ENCODE peak calls at places on chromosomes 7 and 10, in six cellular contexts. B is upper lobe of right lung, Z is uterus, V is mammary epithelial cell, H is PC-9, D is body of pancreas. F is an unnamed sample.

GRCh38 chr10:96337106-96337505 is 21.7 kb downstream of the OPALIN start:
- DNase-seq in D (no peak), B (no peak), V (no peak), H (no peak), Z (no peak), F (no peak)

GRCh38 chr10:116721991-116722392 is 20.4 kb downstream of the HSPA12A start:
- DNase-seq in B (no peak), V (no peak), Z (no peak), D (no peak), H (no peak), F (no peak)

GRCh38 chr7:98387136-98387535 is 13.8 kb downstream of the BAIAP2L1 start:
- DNase-seq in D (no peak), H (no peak), Z (no peak), V (no peak), B (no peak), F (no peak)

GRCh38 chr7:142457146-142457703 is 199.4 kb upstream of the PRSS58 start:
- DNase-seq in H (no peak), B (no peak), Z (no peak), D (no peak), V (no peak), F (no peak)

GRCh38 chr10:13528875-13529713 is at the start of gene BEND7:
- DNase-seq in B (peak; percentile 74), V (no peak), Z (peak; percentile 20), D (peak; percentile 48), H (no peak), F (no peak)

GRCh38 chr7:151693140-151693539 is 173.4 kb upstream of the RHEB start:
- DNase-seq in B (no peak), D (no peak), V (no peak), Z (no peak), H (no peak), F (no peak)

GRCh38 chr10:6002809-6003500 is 25.6 kb upstream of the IL15RA start:
- DNase-seq in V (no peak), D (no peak), B (no peak), Z (no peak), H (no peak), F (no peak)

GRCh38 chr7:107194051-107194450 is 25.2 kb downstream of the HBP1 start:
- DNase-seq in D (no peak), B (no peak), H (no peak), Z (no peak), V (no peak), F (no peak)

GRCh38 chr7:153616808-153617207 is 435.4 kb upstream of the DPP6 start:
- DNase-seq in Z (peak; percentile 73), H (no peak), B (no peak), V (no peak), D (no peak), F (no peak)

GRCh38 chr10:57979986-57980385 is 287.7 kb downstream of the IPMK start:
- DNase-seq in H (no peak), Z (no peak), B (no peak), D (no peak), V (no peak), F (no peak)

GRCh38 chr7:134288265-134288664 is 28.5 kb downstream of the SLC35B4 start:
- DNase-seq in D (no peak), Z (no peak), V (peak; percentile 2), B (no peak), H (no peak), F (no peak)

GRCh38 chr7:117012284-117013174 is 59.2 kb downstream of the ST7 start:
- DNase-seq in D (no peak), B (no peak), V (peak; percentile 39), H (no peak), Z (no peak), F (no peak)

GRCh38 chr10:29239569-29240472 is 49.0 kb upstream of the LYZL1 start:
- DNase-seq in D (no peak), H (no peak), B (no peak), Z (no peak), V (no peak), F (no peak)

GRCh38 chr7:154336295-154336694 is 284.1 kb downstream of the DPP6 start:
- DNase-seq in D (no peak), B (no peak), Z (no peak), V (no peak), H (no peak), F (no peak)

GRCh38 chr7:29989257-29989995 is at the start of gene SCRN1:
- DNase-seq in B (peak; percentile 81), Z (peak; percentile 22), D (peak; percentile 45), V (peak; percentile 42), H (peak; percentile 49), F (peak; percentile 7)

GRCh38 chr10:46536171-46536570 is 20.3 kb downstream of the GPRIN2 start:
- DNase-seq in H (no peak), B (peak; percentile 63), V (no peak), D (no peak), Z (no peak), F (no peak)

GRCh38 chr7:133386204-133386603 is 133.3 kb downstream of the EXOC4 start:
- DNase-seq in D (no peak), H (no peak), Z (no peak), B (no peak), V (no peak), F (no peak)

GRCh38 chr7:22879718-22880306 is 57.2 kb upstream of the TOMM7 start:
- DNase-seq in V (no peak), Z (no peak), D (no peak), B (no peak), H (no peak), F (no peak)

DNA sequence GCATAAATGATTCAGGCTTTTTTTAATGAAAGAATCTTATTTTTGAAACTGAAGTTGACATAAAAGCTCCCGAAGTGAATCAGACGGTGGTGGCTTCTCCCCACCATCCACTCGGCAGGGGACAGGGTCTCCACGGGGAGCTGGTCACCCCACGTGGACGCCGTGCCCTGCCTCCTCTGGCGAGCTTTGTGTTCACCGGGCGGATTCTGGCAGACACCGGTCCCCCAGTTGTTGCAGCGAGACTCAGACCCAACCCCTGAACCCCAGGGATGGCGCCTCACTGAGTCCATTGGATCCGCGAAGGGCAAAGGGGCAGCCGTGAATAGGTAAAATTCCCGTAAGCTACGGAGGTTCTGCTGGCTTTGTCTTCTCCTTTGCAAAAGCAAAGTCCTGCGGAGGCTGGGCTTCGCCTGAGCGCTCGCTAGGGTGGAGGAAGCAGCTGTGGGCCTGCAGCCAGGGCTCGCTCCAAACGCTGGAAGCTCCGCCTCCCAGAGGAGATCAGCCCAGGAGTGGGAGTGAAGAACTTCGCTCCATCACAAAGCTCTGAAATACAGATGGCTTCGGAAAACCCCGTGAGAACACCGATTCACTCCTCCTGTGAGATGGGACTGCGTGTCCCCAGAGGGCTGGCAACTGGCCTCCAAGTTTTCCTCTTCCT is 38.3 kb downstream of the PTPRN2 start:
- DNase-seq in V (no peak), Z (peak; percentile 21), H (no peak), B (no peak), D (no peak), F (no peak)
- H3K9me3 ChIP-seq in V (peaks cover 33% of the 10 kb centered on the region), Z (no peaks in the 10 kb centered on the region), H (no peaks in the 10 kb centered on the region), B (no peaks in the 10 kb centered on the region), D (no peaks in the 10 kb centered on the region), F (no peaks in the 10 kb centered on the region)

DNA sequence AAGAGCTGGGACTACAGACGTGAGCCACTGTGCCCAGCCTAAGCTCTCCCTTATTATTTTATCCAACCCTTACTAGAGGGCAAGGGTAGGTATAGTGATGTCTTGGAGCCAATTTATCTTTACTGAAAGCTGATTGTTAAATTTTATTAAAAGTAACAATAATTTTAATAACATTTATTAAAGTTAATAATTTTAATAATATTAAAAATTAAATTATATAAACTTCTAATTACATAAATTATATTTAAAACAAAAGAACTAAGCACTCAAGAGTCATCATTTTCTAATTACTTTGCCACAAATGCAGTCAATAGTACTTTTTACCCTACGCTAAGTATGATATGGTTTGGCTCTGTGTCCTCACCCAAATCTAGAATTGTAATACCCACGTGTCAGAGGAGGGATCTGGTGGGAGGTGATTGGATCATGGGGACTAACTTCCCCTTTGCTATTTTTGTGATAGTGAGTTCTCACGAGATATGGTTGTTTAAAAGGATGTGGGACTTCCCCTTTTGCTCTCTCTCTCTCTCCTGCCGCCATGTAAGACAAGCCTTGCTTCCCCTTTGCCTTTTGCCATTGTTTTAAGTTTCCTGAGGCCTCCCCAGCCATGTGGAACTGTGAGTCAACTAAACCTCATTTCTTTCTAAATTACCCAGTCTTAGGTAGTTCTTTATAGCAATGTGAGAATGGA is 58.4 kb upstream of the ETV1 start:
- DNase-seq in D (no peak), Z (no peak), V (no peak), H (no peak), B (no peak), F (no peak)
- H3K9me3 ChIP-seq in D (no peaks in the 10 kb centered on the region), Z (no peaks in the 10 kb centered on the region), V (no peaks in the 10 kb centered on the region), H (no peaks in the 10 kb centered on the region), B (no peaks in the 10 kb centered on the region), F (no peaks in the 10 kb centered on the region)

DNA sequence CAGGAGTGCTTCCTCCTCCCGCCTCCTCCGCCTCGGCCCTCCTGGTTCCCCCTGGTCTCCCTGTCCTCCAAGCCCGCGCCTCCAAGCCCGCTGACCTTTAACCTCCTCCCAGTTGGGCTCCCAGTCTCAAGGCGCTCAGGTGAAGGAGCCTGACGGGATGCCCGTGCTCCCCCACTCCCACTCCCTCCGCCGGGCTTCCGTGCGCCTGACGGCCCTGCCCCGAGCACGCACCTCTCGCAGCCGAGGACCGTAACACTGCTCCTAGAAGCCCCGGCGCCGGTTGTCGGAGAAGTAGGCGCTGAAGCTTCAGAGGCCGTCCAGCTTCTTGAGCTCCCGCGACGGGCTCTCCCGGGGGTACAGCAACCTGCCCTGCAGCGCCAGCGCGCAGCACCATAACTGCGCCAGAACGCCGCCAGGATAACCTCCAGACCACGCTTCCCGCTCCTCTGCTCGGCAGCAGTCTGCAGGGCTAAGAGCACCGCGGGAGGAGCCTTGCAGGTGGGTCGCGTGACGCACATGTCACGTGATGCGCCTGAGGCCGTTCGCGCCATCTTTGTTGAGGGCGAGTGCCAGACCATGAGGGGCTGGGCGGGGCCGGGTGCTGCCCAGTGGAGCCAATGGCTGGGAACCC is 71.0 kb upstream of the ZNF479 start:
- DNase-seq in B (peak; percentile 45), D (no peak), Z (no peak), V (no peak), H (no peak), F (no peak)
- H3K9me3 ChIP-seq in B (peaks cover 6% of the 10 kb centered on the region), D (no peaks in the 10 kb centered on the region), Z (no peaks in the 10 kb centered on the region), V (peaks cover 59% of the 10 kb centered on the region), H (no peaks in the 10 kb centered on the region), F (no peaks in the 10 kb centered on the region)

DNA sequence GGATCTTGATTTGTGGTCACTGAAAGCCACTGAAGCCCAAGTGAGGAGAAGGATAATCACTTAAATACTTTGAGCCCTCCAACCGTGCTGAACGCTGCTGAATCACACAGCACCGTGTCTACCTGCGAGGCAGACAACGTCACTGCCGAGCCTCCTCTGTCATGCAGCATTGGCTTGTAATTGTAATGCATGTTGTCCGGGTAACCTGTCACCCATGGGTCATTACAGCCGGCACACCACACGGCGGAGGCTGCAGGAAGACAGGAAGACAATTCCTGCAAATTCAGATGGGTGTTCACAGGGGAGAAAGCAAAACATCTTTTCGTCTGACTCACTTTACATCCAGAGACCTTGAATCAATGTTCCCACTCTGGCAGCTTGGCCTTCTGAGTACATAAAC is 546.1 kb upstream of the FOXK1 start:
- DNase-seq in Z (no peak), V (no peak), D (no peak), B (peak; percentile 39), H (no peak), F (no peak)
- H3K9me3 ChIP-seq in Z (no peaks in the 10 kb centered on the region), V (peaks cover 28% of the 10 kb centered on the region), D (no peaks in the 10 kb centered on the region), B (no peaks in the 10 kb centered on the region), H (peaks cover 4% of the 10 kb centered on the region), F (no peaks in the 10 kb centered on the region)

GRCh38 chr10:131163444-131163843 is 148.1 kb downstream of the TCERG1L start:
- DNase-seq in V (no peak), D (no peak), Z (no peak), H (no peak), B (no peak), F (no peak)
- H3K9me3 ChIP-seq in V (peaks cover 40% of the 10 kb centered on the region), D (no peaks in the 10 kb centered on the region), Z (no peaks in the 10 kb centered on the region), H (no peaks in the 10 kb centered on the region), B (no peaks in the 10 kb centered on the region), F (no peaks in the 10 kb centered on the region)